ENCODE peak calls at places on chromosomes 6 and 20, in seven cellular contexts. A, V, X, D, E, Z and T are unnamed samples.

GRCh38 chr20:25490656-25491445 is 83.4 kb downstream of the GINS1 start:
- DNase-seq in A (no peak), V (no peak), X (no peak), D (no peak), E (no peak), Z (no peak), T (no peak)

GRCh38 chr6:112372213-112372806 is 25.2 kb downstream of the RFPL4B start:
- DNase-seq in A (no peak), V (no peak), X (no peak), D (peak), E (peak), Z (no peak), T (peak)

GRCh38 chr6:78832091-78832808 is 35.1 kb upstream of the IRAK1BP1 start:
- DNase-seq in A (no peak), V (no peak), X (no peak), D (no peak), E (no peak), Z (no peak), T (no peak)

GRCh38 chr6:116531675-116532570 is 13.6 kb downstream of the TRAPPC3L start:
- DNase-seq in A (peak), V (no peak), X (peak), D (peak), E (peak), Z (peak), T (peak)

GRCh38 chr20:51366155-51366886 is 176.2 kb downstream of the NFATC2 start:
- DNase-seq in A (no peak), V (no peak), X (no peak), D (peak), E (peak), Z (no peak), T (peak)

GRCh38 chr20:20491110-20491783 is 123.3 kb downstream of the INSM1 start:
- DNase-seq in A (no peak), V (no peak), X (no peak), D (peak), E (no peak), Z (no peak), T (no peak)

GRCh38 chr6:40039042-40039441 is 104.8 kb upstream of the MOCS1 start:
- DNase-seq in A (no peak), V (no peak), X (no peak), D (no peak), E (no peak), Z (no peak), T (no peak)

GRCh38 chr6:145506554-145506953 is 228.8 kb downstream of the EPM2A start:
- DNase-seq in A (no peak), V (no peak), X (no peak), D (no peak), E (no peak), Z (no peak), T (no peak)

GRCh38 chr6:135331002-135331401 is 149.9 kb downstream of the MYB start:
- DNase-seq in A (no peak), V (no peak), X (no peak), D (peak), E (no peak), Z (no peak), T (no peak)

GRCh38 chr20:41694796-41695195 is 76.6 kb upstream of the CHD6 start:
- DNase-seq in A (no peak), V (no peak), X (no peak), D (no peak), E (no peak), Z (no peak), T (no peak)

GRCh38 chr20:19449051-19449450 is 236.6 kb downstream of the SLC24A3 start:
- DNase-seq in A (no peak), V (no peak), X (no peak), D (no peak), E (no peak), Z (no peak), T (no peak)

GRCh38 chr20:19275630-19276071 is 63.2 kb downstream of the SLC24A3 start:
- DNase-seq in A (no peak), V (no peak), X (no peak), D (no peak), E (no peak), Z (no peak), T (no peak)

GRCh38 chr6:20266851-20267608 is 54.8 kb upstream of the MBOAT1 start:
- DNase-seq in A (no peak), V (no peak), X (no peak), D (no peak), E (no peak), Z (no peak), T (no peak)

GRCh38 chr20:25286917-25287316 is 39.0 kb downstream of the PYGB start:
- DNase-seq in A (no peak), V (no peak), X (no peak), D (no peak), E (no peak), Z (no peak), T (no peak)

GRCh38 chr6:1439349-1439748 is 50.0 kb downstream of the FOXF2 start:
- DNase-seq in A (no peak), V (no peak), X (no peak), D (no peak), E (no peak), Z (no peak), T (no peak)
- H3K4ac ChIP-seq in A (no peak), V (no peak), X (no peak), D (no peak), E (no peak), Z (no peak), T (no peak)

GRCh38 chr6:104860221-104860620 is 502 bp upstream of the HACE1 start:
- DNase-seq in A (no peak), V (no peak), X (no peak), D (no peak), E (no peak), Z (peak), T (no peak)
- H3K9ac ChIP-seq in A (no peak), V (no peak), X (no peak), D (no peak), E (peak), Z (no peak), T (no peak)

GRCh38 chr6:54262956-54263355 is 45.3 kb upstream of the TINAG start:
- DNase-seq in A (no peak), V (no peak), X (no peak), D (no peak), E (no peak), Z (no peak), T (no peak)
- H3K4ac ChIP-seq in A (no peak), V (no peak), X (no peak), D (no peak), E (no peak), Z (no peak), T (no peak)

GRCh38 chr6:33168202-33168601 is 24.1 kb downstream of the COL11A2 start:
- DNase-seq in A (no peak), V (no peak), X (peak), D (no peak), E (no peak), Z (no peak), T (no peak)

GRCh38 chr6:33167374-33168148 is 24.7 kb downstream of the COL11A2 start:
- DNase-seq in A (no peak), V (no peak), X (peak), D (no peak), E (no peak), Z (no peak), T (no peak)

GRCh38 chr6:33165581-33166258 is 26.5 kb downstream of the COL11A2 start:
- DNase-seq in A (no peak), V (no peak), X (no peak), D (no peak), E (no peak), Z (no peak), T (no peak)

GRCh38 chr6:33168624-33169023 is 23.6 kb downstream of the COL11A2 start:
- DNase-seq in A (no peak), V (no peak), X (no peak), D (no peak), E (no peak), Z (no peak), T (no peak)

DNA sequence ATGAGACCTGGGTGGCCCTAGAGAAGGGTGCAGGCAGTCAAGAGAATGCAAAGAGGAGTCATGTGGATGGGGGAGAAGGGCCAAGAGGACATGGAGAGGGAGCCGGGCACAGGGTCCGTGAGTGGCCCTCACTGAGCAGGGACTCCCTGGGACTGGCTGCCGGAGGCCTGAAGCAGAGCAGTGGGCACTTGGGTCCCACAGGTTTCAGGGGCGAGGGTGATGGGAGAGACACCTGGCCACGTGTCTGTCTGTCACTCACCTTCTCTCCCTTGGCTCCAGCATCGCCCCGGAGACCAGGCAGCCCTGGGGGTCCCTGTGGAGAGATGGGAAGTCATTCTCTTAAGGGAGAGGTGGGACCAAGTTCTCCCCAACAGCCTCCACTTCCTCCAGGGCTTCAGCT is 25.5 kb downstream of the COL11A2 start:
- DNase-seq in A (no peak), V (no peak), X (no peak), D (no peak), E (no peak), Z (no peak), T (no peak)
- H3K9ac ChIP-seq in A (no peak), V (no peak), X (no peak), D (no peak), E (no peak), Z (no peak), T (no peak)

GRCh38 chr6:52186480-52186879 is 305 bp downstream of the IL17A start:
- DNase-seq in A (no peak), V (no peak), X (no peak), D (no peak), E (no peak), Z (no peak), T (no peak)

GRCh38 chr6:52187098-52187497 is 923 bp downstream of the IL17A start:
- DNase-seq in A (no peak), V (no peak), X (no peak), D (no peak), E (no peak), Z (no peak), T (no peak)

GRCh38 chr6:52191824-52192223 is 5.6 kb downstream of the IL17A start:
- DNase-seq in A (no peak), V (no peak), X (no peak), D (no peak), E (no peak), Z (no peak), T (no peak)

GRCh38 chr6:52189974-52190373 is 3.8 kb downstream of the IL17A start:
- DNase-seq in A (no peak), V (no peak), X (no peak), D (no peak), E (no peak), Z (no peak), T (no peak)

GRCh38 chr6:52190409-52190808 is 4.2 kb downstream of the IL17A start:
- DNase-seq in A (no peak), V (no peak), X (no peak), D (no peak), E (no peak), Z (no peak), T (no peak)
- H3K4ac ChIP-seq in A (no peak), V (no peak), X (no peak), D (no peak), E (no peak), Z (no peak), T (no peak)